ENCODE peak calls at places on chromosomes 5 and 9, in four cellular contexts. Q is mesenchymal stem cell, A is IMR-90, F is H1. B is an unnamed sample.

GRCh38 chr9:94812343-94812742 is 85.8 kb downstream of the AOPEP start:
- DNase-seq in A (peak), Q (peak), F (no peak), B (peak)

GRCh38 chr5:168883253-168883880 is 304.2 kb upstream of the PANK3 start:
- DNase-seq in A (no peak), Q (no peak), F (no peak), B (no peak)

GRCh38 chr5:104189909-104190308 is 627.3 kb upstream of the NUDT12 start:
- DNase-seq in F (no peak), A (peak), Q (peak), B (no peak)

GRCh38 chr9:9963861-9964260 is 648.9 kb downstream of the PTPRD start:
- DNase-seq in Q (no peak), F (no peak), A (no peak), B (no peak)

GRCh38 chr5:81787843-81788242 is 36.9 kb upstream of the SSBP2 start:
- DNase-seq in A (peak), F (peak), Q (peak), B (no peak)

GRCh38 chr9:12774861-12775367 is at the start of gene LURAP1L:
- DNase-seq in A (peak), Q (peak), F (peak), B (peak)

GRCh38 chr9:131530546-131530929 is 525 bp downstream of the UCK1 start:
- DNase-seq in F (peak), Q (peak), A (peak), B (peak)

GRCh38 chr5:110053205-110053604 is 363.5 kb downstream of the MAN2A1 start:
- DNase-seq in A (no peak), Q (peak), F (no peak), B (no peak)

GRCh38 chr5:122906768-122907167 is 61.4 kb downstream of the SNX24 start:
- DNase-seq in Q (peak), F (no peak), A (peak), B (peak)

DNA sequence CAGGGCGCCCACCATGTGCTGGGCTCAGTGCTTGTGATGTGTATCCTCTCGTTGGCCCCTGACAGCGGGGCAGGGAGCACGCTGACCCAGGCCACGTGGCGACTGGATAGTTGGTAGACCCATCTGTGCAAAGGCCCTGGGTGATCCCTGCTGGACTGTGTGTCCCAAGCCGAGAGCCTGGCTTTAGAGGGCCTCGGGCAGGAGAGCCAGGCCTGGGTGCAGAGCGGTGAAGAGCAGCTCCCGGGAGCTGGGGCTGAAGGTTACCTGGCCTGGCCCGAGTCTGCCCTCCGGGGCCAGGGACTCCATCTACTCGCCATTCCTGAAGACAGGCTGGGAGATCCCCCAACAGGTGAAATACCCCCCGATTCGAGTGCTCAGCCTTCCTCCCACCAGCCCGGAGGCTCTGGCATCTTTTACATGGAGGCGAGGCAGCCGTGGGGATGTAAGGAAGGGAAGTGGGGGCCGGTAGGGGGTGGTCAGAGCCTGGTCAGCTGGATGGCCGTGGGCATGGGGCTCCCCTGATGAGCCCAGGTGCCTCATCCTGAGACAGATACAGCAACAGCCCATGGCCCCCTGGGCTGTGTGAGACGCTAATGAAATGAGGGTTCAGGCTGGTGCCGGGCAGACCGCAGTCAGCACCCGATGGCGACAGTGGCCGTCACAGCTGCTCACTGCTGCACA is 19.0 kb downstream of the NCS1 start:
- DNase-seq in A (no peak), F (no peak), Q (no peak), B (no peak)
- H3K14ac ChIP-seq in A (no peak), F (no peak), Q (no peak), B (no peak)

DNA sequence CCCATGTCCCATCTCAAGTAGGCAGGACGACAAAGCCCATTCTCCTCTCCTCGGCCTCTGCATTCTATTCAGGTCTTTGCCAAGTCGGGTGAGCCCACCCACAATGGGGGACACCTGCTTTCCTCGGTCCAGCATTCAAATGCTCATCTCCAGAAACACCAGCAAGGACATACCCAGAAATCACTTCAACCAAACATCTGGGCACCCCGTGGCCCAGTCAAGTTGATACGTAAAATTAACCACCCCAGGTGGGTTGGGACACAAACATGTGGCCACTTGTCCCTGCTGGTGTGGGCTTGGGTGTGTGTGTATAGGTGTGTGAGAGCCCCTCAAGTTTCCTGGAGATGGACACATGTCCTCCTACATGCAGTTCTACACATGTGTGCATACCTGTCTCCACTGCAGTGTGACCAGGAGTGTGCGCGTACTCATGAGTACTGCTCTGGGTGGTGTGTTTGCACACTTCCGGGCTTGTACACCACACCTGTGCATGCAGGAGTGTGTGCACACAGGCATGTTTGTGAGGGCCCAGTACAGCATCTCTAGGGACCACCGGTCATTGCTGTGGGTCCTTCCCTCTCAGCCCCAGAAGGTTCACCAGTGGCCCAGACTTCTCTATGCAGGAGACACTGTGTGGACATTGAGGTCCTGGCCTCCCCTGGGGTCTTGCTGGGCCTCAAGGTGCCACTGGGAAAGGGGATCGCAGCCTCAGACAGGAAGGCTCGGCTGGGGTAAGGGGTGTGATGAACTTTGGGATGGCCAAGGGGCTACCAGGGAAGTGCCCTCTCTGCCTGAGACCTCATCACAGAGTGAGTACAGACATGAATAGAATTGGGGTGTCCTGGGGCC is 35.4 kb upstream of the RXRA start:
- DNase-seq in A (no peak), F (no peak), Q (no peak), B (no peak)
- H3K14ac ChIP-seq in A (no peak), F (no peak), Q (no peak), B (no peak)

GRCh38 chr9:37428345-37428744 is 5.8 kb downstream of the GRHPR start:
- DNase-seq in F (no peak), Q (no peak), A (no peak), B (no peak)

GRCh38 chr9:37433754-37434435 is 11.4 kb downstream of the GRHPR start:
- DNase-seq in Q (no peak), A (peak), F (no peak), B (no peak)

GRCh38 chr9:37429441-37430285 is 7.2 kb downstream of the GRHPR start:
- DNase-seq in A (no peak), F (no peak), Q (no peak), B (no peak)

GRCh38 chr9:37432020-37432419 is 9.5 kb downstream of the GRHPR start:
- DNase-seq in F (no peak), A (no peak), Q (no peak), B (no peak)

DNA sequence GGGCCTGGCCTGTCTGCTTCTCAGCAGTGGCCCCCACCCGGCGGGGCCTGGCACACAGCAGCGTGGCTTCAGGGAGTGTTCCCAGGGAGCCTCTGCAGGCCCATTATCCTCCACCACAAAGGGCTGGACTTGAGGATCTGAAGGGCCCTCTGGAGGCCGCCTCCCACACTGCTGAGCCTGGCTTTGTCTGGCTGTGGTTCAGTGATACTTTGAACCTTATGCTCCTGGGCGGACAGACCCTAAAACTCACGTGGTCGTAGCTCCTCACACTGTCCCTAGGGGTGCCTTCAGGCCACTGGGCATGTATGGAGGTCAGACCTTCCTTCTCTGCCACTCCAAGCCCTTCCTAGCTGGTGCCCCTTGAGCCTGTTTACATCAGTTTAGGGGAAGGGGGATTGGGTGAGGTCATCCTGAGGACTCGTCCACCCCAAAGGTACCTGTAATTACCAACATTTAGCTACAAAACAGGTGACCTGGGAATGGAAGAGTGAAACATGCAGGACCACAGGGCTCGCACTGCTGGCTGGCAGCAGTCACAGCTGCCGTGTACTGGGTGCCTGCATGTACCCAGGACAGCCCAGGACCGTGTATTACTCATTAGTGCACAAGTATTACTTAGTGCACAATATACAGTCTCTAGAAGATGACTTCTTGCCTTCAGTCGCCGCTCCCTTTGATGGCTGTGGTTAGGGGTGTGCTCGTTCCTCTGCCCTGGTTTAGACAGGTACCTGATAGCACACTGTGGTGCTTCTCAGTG is 8.5 kb downstream of the GRHPR start:
- DNase-seq in A (no peak), Q (no peak), F (no peak), B (no peak)
- H3K14ac ChIP-seq in A (no peak), Q (no peak), F (no peak), B (no peak)

DNA sequence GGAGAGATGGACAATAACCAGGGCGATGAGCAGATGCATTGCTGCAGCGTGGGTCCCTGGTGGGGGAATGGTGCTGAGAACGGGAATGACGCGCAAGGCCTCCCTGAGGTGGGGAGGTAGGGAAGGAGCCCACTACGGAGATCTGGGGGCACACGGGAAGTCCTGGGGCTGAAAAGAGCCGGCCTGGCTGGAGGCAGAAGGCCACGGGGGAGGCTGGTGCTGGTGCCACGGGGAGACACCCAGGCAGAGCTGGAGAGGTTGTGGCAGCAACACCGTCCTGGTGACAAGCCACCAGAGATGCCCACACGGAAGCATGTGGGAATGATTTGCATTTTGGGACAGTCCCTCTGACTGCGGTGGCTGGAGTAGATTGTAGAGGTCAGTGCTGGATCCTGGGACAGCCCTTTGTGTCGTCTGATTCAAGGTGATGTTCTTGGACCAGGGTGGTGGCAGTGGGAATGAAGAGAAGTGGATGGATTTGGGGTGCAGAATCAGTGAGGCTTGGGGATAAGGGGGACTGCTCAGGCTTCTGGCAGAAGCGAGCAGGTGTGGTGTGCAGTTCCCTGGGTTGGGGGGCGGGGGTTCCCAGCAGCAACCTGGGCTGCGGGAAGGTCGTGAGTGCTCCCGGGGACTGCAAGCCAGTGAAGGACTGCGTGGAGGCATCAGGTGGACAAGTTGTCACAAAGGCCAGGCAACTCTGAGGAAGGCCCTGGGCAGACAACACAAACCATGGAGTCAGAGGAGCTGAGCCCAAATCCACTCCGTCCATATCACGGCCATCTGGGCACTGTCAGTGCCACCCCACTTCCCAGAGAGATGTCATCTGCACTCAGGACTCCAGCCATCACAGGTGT is 25.2 kb upstream of the CNOT6 start:
- DNase-seq in F (no peak), Q (no peak), A (no peak), B (no peak)
- H3K14ac ChIP-seq in F (no peak), Q (no peak), A (no peak), B (no peak)

GRCh38 chr9:34177906-34178697 is 741 bp upstream of the UBAP1 start:
- DNase-seq in F (no peak), Q (no peak), A (no peak), B (no peak)
- H3K14ac ChIP-seq in F (no peak), Q (no peak), A (peak), B (peak)

GRCh38 chr5:90233496-90233895 is 176.1 kb downstream of the CETN3 start:
- DNase-seq in A (no peak), F (no peak), Q (no peak), B (peak)
- H3K14ac ChIP-seq in A (no peak), F (no peak), Q (no peak), B (no peak)

GRCh38 chr5:177497011-177497296 is 450 bp downstream of the PDLIM7 start:
- DNase-seq in A (no peak), Q (no peak), F (peak), B (no peak)

GRCh38 chr5:177495243-177496060 is 2.0 kb downstream of the PDLIM7 start:
- DNase-seq in Q (peak), F (peak), A (peak), B (no peak)

GRCh38 chr5:177496111-177497010 is 1.0 kb downstream of the PDLIM7 start:
- DNase-seq in Q (peak), F (peak), A (peak), B (peak)

GRCh38 chr5:177498013-177498847 is 826 bp upstream of the PDLIM7 start:
- DNase-seq in F (no peak), Q (peak), A (no peak), B (peak)

GRCh38 chr5:177497297-177498012 is at the start of gene PDLIM7:
- DNase-seq in A (peak), F (peak), Q (peak), B (peak)
- H3K14ac ChIP-seq in A (peak), F (no peak), Q (peak), B (peak)

GRCh38 chr5:107668933-107669542 is 1.7 kb downstream of the EFNA5 start:
- DNase-seq in Q (peak), F (no peak), A (no peak), B (no peak)

GRCh38 chr5:107666051-107666655 is 4.6 kb downstream of the EFNA5 start:
- DNase-seq in A (no peak), F (no peak), Q (no peak), B (peak)

GRCh38 chr5:107670028-107670926 is 460 bp downstream of the EFNA5 start:
- DNase-seq in A (peak), Q (peak), F (peak), B (peak)

GRCh38 chr5:107669543-107670027 is 1.2 kb downstream of the EFNA5 start:
- DNase-seq in Q (peak), F (peak), A (peak), B (no peak)

GRCh38 chr5:107668154-107668932 is 2.4 kb downstream of the EFNA5 start:
- DNase-seq in F (no peak), Q (no peak), A (no peak), B (no peak)
- H3K14ac ChIP-seq in F (no peak), Q (no peak), A (no peak), B (no peak)

DNA sequence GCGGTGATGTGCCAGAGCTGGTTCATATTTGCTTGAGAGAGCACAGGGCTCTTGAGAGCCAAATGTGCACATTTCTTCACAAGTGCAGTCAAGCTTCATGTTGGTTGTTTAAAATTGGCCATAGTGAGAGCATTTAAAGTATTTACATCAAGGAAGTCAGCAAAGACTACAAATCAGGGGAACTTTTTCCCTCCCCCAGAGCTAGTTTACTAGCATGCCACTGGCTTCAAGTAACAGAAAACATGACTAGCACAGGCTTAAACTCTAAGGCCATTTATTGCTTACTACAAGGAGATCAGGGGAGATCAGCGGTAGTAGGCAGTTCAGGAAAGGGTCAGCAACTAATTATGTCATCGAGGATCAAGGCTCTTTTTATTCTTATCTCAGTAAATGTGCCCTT is 11.0 kb upstream of the CCDC171 start:
- DNase-seq in A (peak), F (no peak), Q (peak), B (no peak)
- H3K14ac ChIP-seq in A (no peak), F (no peak), Q (no peak), B (no peak)

DNA sequence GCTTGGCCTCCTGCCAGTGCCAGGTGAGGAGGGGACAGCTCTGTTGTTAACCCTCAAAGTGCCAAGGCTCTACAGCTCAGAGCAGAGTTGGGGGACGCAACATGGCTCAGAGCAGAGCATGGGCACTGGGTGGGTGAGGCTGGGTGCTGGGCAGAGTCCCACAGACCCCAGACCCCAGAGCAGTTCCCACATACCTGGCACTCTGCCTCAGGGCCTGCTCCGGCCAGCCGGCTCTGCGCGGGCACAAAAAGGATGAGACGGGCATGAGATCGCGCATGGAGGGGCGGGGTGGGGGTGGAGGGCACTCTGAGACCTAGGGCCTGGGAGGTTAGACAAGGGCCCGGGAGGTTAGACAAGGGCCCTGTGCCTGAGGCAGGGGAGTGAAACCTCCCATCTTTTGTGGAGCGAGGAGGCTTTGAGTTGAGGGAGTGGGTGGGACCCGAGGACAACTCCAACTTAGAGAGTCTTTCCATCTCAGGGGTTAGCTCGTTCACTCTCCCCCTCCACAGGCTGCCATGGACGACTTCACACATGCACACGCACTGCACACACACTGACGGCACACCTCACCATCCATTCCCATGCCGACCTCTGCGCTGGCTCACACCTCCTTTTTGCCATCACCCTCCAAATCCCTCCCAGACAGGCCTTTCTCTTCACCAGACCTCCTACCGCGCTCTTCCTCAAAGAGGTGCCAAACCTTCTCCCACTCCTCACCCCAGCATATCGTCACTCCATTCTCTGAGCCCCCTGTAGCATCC is 22.0 kb downstream of the PCDH1 start:
- DNase-seq in Q (no peak), A (no peak), F (no peak), B (no peak)
- H3K14ac ChIP-seq in Q (no peak), A (no peak), F (no peak), B (no peak)